ENCODE peak calls at places on chromosome 15, in nine cellular contexts. One of them, this sample, is unnamed.

GRCh38 chr15:83890584-83890983 is 236.7 kb downstream of the ADAMTSL3 start:
- DNase-seq in right cardiac atrium: no peak
- DNase-seq in activated CD8-positive, alpha-beta memory T cell treated with anti-CD3 and anti-CD28 coated beads for 24 hours: no peak
- DNase-seq in HT-29: no peak
- DNase-seq in AG04449: no peak
- DNase-seq in left cardiac atrium: no peak
- DNase-seq in heart left ventricle: no peak
- DNase-seq in stimulated activated CD4-positive, alpha-beta T cell treated with anti-CD3 and anti-CD28 coated beads, Interleukin-1b, Interleukin-23, amount 100 ng/mL, for 1 hour: no peak
- DNase-seq in stimulated activated naive CD4-positive, alpha-beta T cell: no peak
- DNase-seq in this sample: no peak

GRCh38 chr15:49675051-49675450 is 54.2 kb downstream of the DTWD1 start:
- DNase-seq in right cardiac atrium: no peak
- DNase-seq in stimulated activated naive CD4-positive, alpha-beta T cell: no peak
- DNase-seq in AG04449: no peak
- DNase-seq in stimulated activated CD4-positive, alpha-beta T cell treated with anti-CD3 and anti-CD28 coated beads, Interleukin-1b, Interleukin-23, amount 100 ng/mL, for 1 hour: no peak
- DNase-seq in left cardiac atrium: no peak
- DNase-seq in HT-29: peak
- DNase-seq in heart left ventricle: no peak
- DNase-seq in activated CD8-positive, alpha-beta memory T cell treated with anti-CD3 and anti-CD28 coated beads for 24 hours: no peak
- DNase-seq in this sample: no peak

GRCh38 chr15:27045796-27046195 is 74.8 kb downstream of the GABRG3 start:
- DNase-seq in activated CD8-positive, alpha-beta memory T cell treated with anti-CD3 and anti-CD28 coated beads for 24 hours: no peak
- DNase-seq in left cardiac atrium: no peak
- DNase-seq in HT-29: no peak
- DNase-seq in heart left ventricle: no peak
- DNase-seq in stimulated activated naive CD4-positive, alpha-beta T cell: no peak
- DNase-seq in AG04449: no peak
- DNase-seq in right cardiac atrium: no peak
- DNase-seq in stimulated activated CD4-positive, alpha-beta T cell treated with anti-CD3 and anti-CD28 coated beads, Interleukin-1b, Interleukin-23, amount 100 ng/mL, for 1 hour: no peak
- DNase-seq in this sample: no peak

GRCh38 chr15:28021281-28022039 is 77.7 kb downstream of the OCA2 start:
- DNase-seq in heart left ventricle: peak
- DNase-seq in left cardiac atrium: peak
- DNase-seq in stimulated activated naive CD4-positive, alpha-beta T cell: no peak
- DNase-seq in stimulated activated CD4-positive, alpha-beta T cell treated with anti-CD3 and anti-CD28 coated beads, Interleukin-1b, Interleukin-23, amount 100 ng/mL, for 1 hour: no peak
- DNase-seq in AG04449: peak
- DNase-seq in right cardiac atrium: no peak
- DNase-seq in activated CD8-positive, alpha-beta memory T cell treated with anti-CD3 and anti-CD28 coated beads for 24 hours: no peak
- DNase-seq in HT-29: peak
- DNase-seq in this sample: peak

GRCh38 chr15:45376300-45376928 is 1.9 kb downstream of the GATM start:
- DNase-seq in stimulated activated naive CD4-positive, alpha-beta T cell: no peak
- DNase-seq in HT-29: no peak
- DNase-seq in stimulated activated CD4-positive, alpha-beta T cell treated with anti-CD3 and anti-CD28 coated beads, Interleukin-1b, Interleukin-23, amount 100 ng/mL, for 1 hour: no peak
- DNase-seq in left cardiac atrium: no peak
- DNase-seq in right cardiac atrium: no peak
- DNase-seq in AG04449: no peak
- DNase-seq in activated CD8-positive, alpha-beta memory T cell treated with anti-CD3 and anti-CD28 coated beads for 24 hours: no peak
- DNase-seq in heart left ventricle: no peak
- DNase-seq in this sample: no peak

GRCh38 chr15:71515375-71516186 is 294.8 kb upstream of the NR2E3 start:
- DNase-seq in stimulated activated CD4-positive, alpha-beta T cell treated with anti-CD3 and anti-CD28 coated beads, Interleukin-1b, Interleukin-23, amount 100 ng/mL, for 1 hour: no peak
- DNase-seq in heart left ventricle: no peak
- DNase-seq in stimulated activated naive CD4-positive, alpha-beta T cell: no peak
- DNase-seq in left cardiac atrium: no peak
- DNase-seq in AG04449: no peak
- DNase-seq in right cardiac atrium: no peak
- DNase-seq in activated CD8-positive, alpha-beta memory T cell treated with anti-CD3 and anti-CD28 coated beads for 24 hours: no peak
- DNase-seq in HT-29: peak
- DNase-seq in this sample: no peak

GRCh38 chr15:45550436-45550835 is 27.9 kb upstream of the SLC30A4 start:
- DNase-seq in heart left ventricle: no peak
- DNase-seq in AG04449: no peak
- DNase-seq in stimulated activated naive CD4-positive, alpha-beta T cell: no peak
- DNase-seq in left cardiac atrium: no peak
- DNase-seq in activated CD8-positive, alpha-beta memory T cell treated with anti-CD3 and anti-CD28 coated beads for 24 hours: no peak
- DNase-seq in right cardiac atrium: no peak
- DNase-seq in stimulated activated CD4-positive, alpha-beta T cell treated with anti-CD3 and anti-CD28 coated beads, Interleukin-1b, Interleukin-23, amount 100 ng/mL, for 1 hour: no peak
- DNase-seq in HT-29: no peak
- DNase-seq in this sample: no peak

GRCh38 chr15:56739964-56740640 is 6.8 kb upstream of the ZNF280D start:
- DNase-seq in AG04449: no peak
- DNase-seq in activated CD8-positive, alpha-beta memory T cell treated with anti-CD3 and anti-CD28 coated beads for 24 hours: no peak
- DNase-seq in stimulated activated naive CD4-positive, alpha-beta T cell: no peak
- DNase-seq in left cardiac atrium: no peak
- DNase-seq in heart left ventricle: no peak
- DNase-seq in right cardiac atrium: no peak
- DNase-seq in HT-29: peak
- DNase-seq in stimulated activated CD4-positive, alpha-beta T cell treated with anti-CD3 and anti-CD28 coated beads, Interleukin-1b, Interleukin-23, amount 100 ng/mL, for 1 hour: no peak
- DNase-seq in this sample: no peak

GRCh38 chr15:57548325-57548724 is 43.4 kb upstream of the MYZAP start:
- DNase-seq in stimulated activated naive CD4-positive, alpha-beta T cell: no peak
- DNase-seq in HT-29: no peak
- DNase-seq in left cardiac atrium: no peak
- DNase-seq in stimulated activated CD4-positive, alpha-beta T cell treated with anti-CD3 and anti-CD28 coated beads, Interleukin-1b, Interleukin-23, amount 100 ng/mL, for 1 hour: no peak
- DNase-seq in activated CD8-positive, alpha-beta memory T cell treated with anti-CD3 and anti-CD28 coated beads for 24 hours: no peak
- DNase-seq in heart left ventricle: no peak
- DNase-seq in AG04449: no peak
- DNase-seq in right cardiac atrium: no peak
- DNase-seq in this sample: no peak

GRCh38 chr15:90859234-90860131 is 8.9 kb upstream of the FURIN start:
- DNase-seq in HT-29: peak
- DNase-seq in stimulated activated CD4-positive, alpha-beta T cell treated with anti-CD3 and anti-CD28 coated beads, Interleukin-1b, Interleukin-23, amount 100 ng/mL, for 1 hour: no peak
- DNase-seq in left cardiac atrium: no peak
- DNase-seq in right cardiac atrium: no peak
- DNase-seq in activated CD8-positive, alpha-beta memory T cell treated with anti-CD3 and anti-CD28 coated beads for 24 hours: no peak
- DNase-seq in AG04449: no peak
- DNase-seq in stimulated activated naive CD4-positive, alpha-beta T cell: no peak
- DNase-seq in heart left ventricle: no peak
- DNase-seq in this sample: no peak

GRCh38 chr15:26873846-26874245 is 7.0 kb downstream of the GABRA5 start:
- DNase-seq in left cardiac atrium: peak
- DNase-seq in activated CD8-positive, alpha-beta memory T cell treated with anti-CD3 and anti-CD28 coated beads for 24 hours: no peak
- DNase-seq in right cardiac atrium: peak
- DNase-seq in stimulated activated CD4-positive, alpha-beta T cell treated with anti-CD3 and anti-CD28 coated beads, Interleukin-1b, Interleukin-23, amount 100 ng/mL, for 1 hour: no peak
- DNase-seq in HT-29: no peak
- DNase-seq in heart left ventricle: peak
- DNase-seq in stimulated activated naive CD4-positive, alpha-beta T cell: no peak
- DNase-seq in AG04449: no peak
- DNase-seq in this sample: no peak

GRCh38 chr15:35168464-35168863 is 83.4 kb upstream of the NANOGP8 start:
- DNase-seq in stimulated activated CD4-positive, alpha-beta T cell treated with anti-CD3 and anti-CD28 coated beads, Interleukin-1b, Interleukin-23, amount 100 ng/mL, for 1 hour: no peak
- DNase-seq in stimulated activated naive CD4-positive, alpha-beta T cell: no peak
- DNase-seq in heart left ventricle: no peak
- DNase-seq in HT-29: no peak
- DNase-seq in right cardiac atrium: no peak
- DNase-seq in left cardiac atrium: no peak
- DNase-seq in AG04449: peak
- DNase-seq in activated CD8-positive, alpha-beta memory T cell treated with anti-CD3 and anti-CD28 coated beads for 24 hours: no peak
- DNase-seq in this sample: no peak

GRCh38 chr15:70430029-70430428 is 332.3 kb upstream of the TLE3 start:
- DNase-seq in AG04449: peak
- DNase-seq in HT-29: no peak
- DNase-seq in stimulated activated naive CD4-positive, alpha-beta T cell: no peak
- DNase-seq in stimulated activated CD4-positive, alpha-beta T cell treated with anti-CD3 and anti-CD28 coated beads, Interleukin-1b, Interleukin-23, amount 100 ng/mL, for 1 hour: no peak
- DNase-seq in activated CD8-positive, alpha-beta memory T cell treated with anti-CD3 and anti-CD28 coated beads for 24 hours: no peak
- DNase-seq in right cardiac atrium: no peak
- DNase-seq in left cardiac atrium: no peak
- DNase-seq in heart left ventricle: no peak
- DNase-seq in this sample: no peak

GRCh38 chr15:57639306-57639705 is 47.6 kb downstream of the MYZAP start:
- DNase-seq in stimulated activated naive CD4-positive, alpha-beta T cell: no peak
- DNase-seq in activated CD8-positive, alpha-beta memory T cell treated with anti-CD3 and anti-CD28 coated beads for 24 hours: no peak
- DNase-seq in stimulated activated CD4-positive, alpha-beta T cell treated with anti-CD3 and anti-CD28 coated beads, Interleukin-1b, Interleukin-23, amount 100 ng/mL, for 1 hour: no peak
- DNase-seq in HT-29: no peak
- DNase-seq in left cardiac atrium: no peak
- DNase-seq in heart left ventricle: no peak
- DNase-seq in right cardiac atrium: no peak
- DNase-seq in AG04449: no peak
- DNase-seq in this sample: no peak

GRCh38 chr15:101191242-101191641 is 60.6 kb downstream of the CHSY1 start:
- DNase-seq in stimulated activated CD4-positive, alpha-beta T cell treated with anti-CD3 and anti-CD28 coated beads, Interleukin-1b, Interleukin-23, amount 100 ng/mL, for 1 hour: no peak
- DNase-seq in HT-29: no peak
- DNase-seq in left cardiac atrium: no peak
- DNase-seq in right cardiac atrium: no peak
- DNase-seq in stimulated activated naive CD4-positive, alpha-beta T cell: no peak
- DNase-seq in activated CD8-positive, alpha-beta memory T cell treated with anti-CD3 and anti-CD28 coated beads for 24 hours: no peak
- DNase-seq in AG04449: no peak
- DNase-seq in heart left ventricle: no peak
- DNase-seq in this sample: no peak

GRCh38 chr15:90126457-90127435 is 24.5 kb upstream of the IDH2 start:
- DNase-seq in HT-29: peak
- DNase-seq in AG04449: no peak
- DNase-seq in heart left ventricle: peak
- DNase-seq in stimulated activated naive CD4-positive, alpha-beta T cell: no peak
- DNase-seq in left cardiac atrium: peak
- DNase-seq in activated CD8-positive, alpha-beta memory T cell treated with anti-CD3 and anti-CD28 coated beads for 24 hours: no peak
- DNase-seq in right cardiac atrium: no peak
- DNase-seq in stimulated activated CD4-positive, alpha-beta T cell treated with anti-CD3 and anti-CD28 coated beads, Interleukin-1b, Interleukin-23, amount 100 ng/mL, for 1 hour: no peak
- DNase-seq in this sample: no peak

GRCh38 chr15:65409284-65409631 is 13.5 kb downstream of the IGDCC4 start:
- DNase-seq in activated CD8-positive, alpha-beta memory T cell treated with anti-CD3 and anti-CD28 coated beads for 24 hours: no peak
- DNase-seq in stimulated activated naive CD4-positive, alpha-beta T cell: no peak
- DNase-seq in right cardiac atrium: no peak
- DNase-seq in HT-29: no peak
- DNase-seq in AG04449: peak
- DNase-seq in heart left ventricle: no peak
- DNase-seq in stimulated activated CD4-positive, alpha-beta T cell treated with anti-CD3 and anti-CD28 coated beads, Interleukin-1b, Interleukin-23, amount 100 ng/mL, for 1 hour: no peak
- DNase-seq in left cardiac atrium: no peak
- DNase-seq in this sample: no peak

GRCh38 chr15:73897441-73898261 is 24.3 kb downstream of the TBC1D21 start:
- DNase-seq in stimulated activated CD4-positive, alpha-beta T cell treated with anti-CD3 and anti-CD28 coated beads, Interleukin-1b, Interleukin-23, amount 100 ng/mL, for 1 hour: no peak
- DNase-seq in HT-29: peak
- DNase-seq in stimulated activated naive CD4-positive, alpha-beta T cell: peak
- DNase-seq in right cardiac atrium: peak
- DNase-seq in left cardiac atrium: peak
- DNase-seq in AG04449: peak
- DNase-seq in heart left ventricle: peak
- DNase-seq in activated CD8-positive, alpha-beta memory T cell treated with anti-CD3 and anti-CD28 coated beads for 24 hours: peak
- DNase-seq in this sample: no peak

This sample was measured in NCI-H1417 treated with DMSO at 0.1 percent for 48 hours.